ENCODE peak calls at places on chromosomes 3 and 15, in six cellular contexts. One of them, this sample, is unnamed.

GRCh38 chr15:44545934-44546802 is 9.2 kb downstream of the EIF3J start:
- DNase-seq in HFF-Myc: no peak
- DNase-seq in mucosa of descending colon: no peak
- DNase-seq in psoas muscle: no peak
- DNase-seq in neural progenitor cell: no peak
- DNase-seq in GM23248: peak; percentile 82
- DNase-seq in this sample: no peak

GRCh38 chr15:58758141-58758540 is 8.6 kb upstream of the ADAM10 start:
- DNase-seq in HFF-Myc: no peak
- DNase-seq in mucosa of descending colon: no peak
- DNase-seq in psoas muscle: no peak
- DNase-seq in neural progenitor cell: no peak
- DNase-seq in GM23248: peak; percentile 45
- DNase-seq in this sample: no peak

GRCh38 chr3:77038928-77039605 is 832 bp upstream of the ROBO2 start:
- DNase-seq in HFF-Myc: no peak
- DNase-seq in mucosa of descending colon: no peak
- DNase-seq in psoas muscle: no peak
- DNase-seq in neural progenitor cell: peak; percentile 72
- DNase-seq in GM23248: peak; percentile 32
- DNase-seq in this sample: no peak

GRCh38 chr3:33909547-33909946 is 111.1 kb downstream of the PDCD6IP start:
- DNase-seq in HFF-Myc: no peak
- DNase-seq in mucosa of descending colon: no peak
- DNase-seq in psoas muscle: no peak
- DNase-seq in neural progenitor cell: no peak
- DNase-seq in GM23248: no peak
- DNase-seq in this sample: no peak

GRCh38 chr15:75929799-75930565 is 26.3 kb downstream of the FBXO22 start:
- DNase-seq in HFF-Myc: no peak
- DNase-seq in mucosa of descending colon: no peak
- DNase-seq in psoas muscle: no peak
- DNase-seq in neural progenitor cell: no peak
- DNase-seq in GM23248: no peak
- DNase-seq in this sample: no peak

GRCh38 chr15:53962646-53963561 is 15.3 kb upstream of the UNC13C start:
- DNase-seq in HFF-Myc: no peak
- DNase-seq in mucosa of descending colon: peak; percentile 38
- DNase-seq in psoas muscle: peak; percentile 28
- DNase-seq in neural progenitor cell: peak; percentile 33
- DNase-seq in GM23248: peak; percentile 26
- DNase-seq in this sample: peak; percentile 24

GRCh38 chr3:170506556-170506955 is 79.3 kb downstream of the SLC7A14 start:
- DNase-seq in HFF-Myc: no peak
- DNase-seq in mucosa of descending colon: no peak
- DNase-seq in psoas muscle: no peak
- DNase-seq in neural progenitor cell: no peak
- DNase-seq in GM23248: peak; percentile 68
- DNase-seq in this sample: peak; percentile 75

GRCh38 chr15:86061581-86061980 is 18.1 kb upstream of the AGBL1 start:
- DNase-seq in HFF-Myc: no peak
- DNase-seq in mucosa of descending colon: no peak
- DNase-seq in psoas muscle: peak; percentile 59
- DNase-seq in neural progenitor cell: peak; percentile 51
- DNase-seq in GM23248: no peak
- DNase-seq in this sample: no peak

GRCh38 chr3:140420621-140421357 is 257.1 kb upstream of the TRIM42 start:
- DNase-seq in HFF-Myc: peak; percentile 21
- DNase-seq in mucosa of descending colon: no peak
- DNase-seq in psoas muscle: no peak
- DNase-seq in neural progenitor cell: no peak
- DNase-seq in GM23248: peak; percentile 43
- DNase-seq in this sample: no peak

GRCh38 chr3:105284876-105285275 is 81.8 kb upstream of the ALCAM start:
- DNase-seq in HFF-Myc: no peak
- DNase-seq in mucosa of descending colon: no peak
- DNase-seq in psoas muscle: no peak
- DNase-seq in neural progenitor cell: no peak
- DNase-seq in GM23248: peak; percentile 16
- DNase-seq in this sample: no peak

GRCh38 chr3:194225988-194226663 is 90.2 kb downstream of the HES1 start:
- DNase-seq in HFF-Myc: no peak
- DNase-seq in mucosa of descending colon: no peak
- DNase-seq in psoas muscle: no peak
- DNase-seq in neural progenitor cell: no peak
- DNase-seq in GM23248: peak; percentile 33
- DNase-seq in this sample: no peak

GRCh38 chr15:78396976-78397375 is 41.0 kb upstream of the IREB2 start:
- DNase-seq in HFF-Myc: no peak
- DNase-seq in mucosa of descending colon: peak; percentile 82
- DNase-seq in psoas muscle: peak; percentile 52
- DNase-seq in neural progenitor cell: no peak
- DNase-seq in GM23248: peak; percentile 70
- DNase-seq in this sample: peak; percentile 80

GRCh38 chr3:107222927-107223326 is 154.3 kb upstream of the CCDC54 start:
- DNase-seq in HFF-Myc: no peak
- DNase-seq in mucosa of descending colon: no peak
- DNase-seq in psoas muscle: no peak
- DNase-seq in neural progenitor cell: no peak
- DNase-seq in GM23248: peak; percentile 86
- DNase-seq in this sample: no peak

GRCh38 chr15:68775671-68776476 is 44.8 kb downstream of the ANP32A start:
- DNase-seq in HFF-Myc: no peak
- DNase-seq in mucosa of descending colon: peak; percentile 47
- DNase-seq in psoas muscle: peak; percentile 79
- DNase-seq in neural progenitor cell: peak; percentile 26
- DNase-seq in GM23248: peak; percentile 48
- DNase-seq in this sample: no peak

GRCh38 chr3:11638669-11639402 is 4.9 kb downstream of the VGLL4 start:
- DNase-seq in HFF-Myc: no peak
- DNase-seq in mucosa of descending colon: no peak
- DNase-seq in psoas muscle: no peak
- DNase-seq in neural progenitor cell: peak; percentile 50
- DNase-seq in GM23248: peak; percentile 37
- DNase-seq in this sample: no peak

GRCh38 chr3:67083277-67083676 is 85.2 kb downstream of the KBTBD8 start:
- DNase-seq in HFF-Myc: peak; percentile 43
- DNase-seq in mucosa of descending colon: no peak
- DNase-seq in psoas muscle: no peak
- DNase-seq in neural progenitor cell: no peak
- DNase-seq in GM23248: peak; percentile 3
- DNase-seq in this sample: peak; percentile 43

GRCh38 chr15:71639531-71639930 is 170.8 kb upstream of the NR2E3 start:
- DNase-seq in HFF-Myc: no peak
- DNase-seq in mucosa of descending colon: no peak
- DNase-seq in psoas muscle: no peak
- DNase-seq in neural progenitor cell: no peak
- DNase-seq in GM23248: peak; percentile 22
- DNase-seq in this sample: no peak

GRCh38 chr3:116423945-116424344 is 21.3 kb downstream of the LSAMP start:
- DNase-seq in HFF-Myc: no peak
- DNase-seq in mucosa of descending colon: no peak
- DNase-seq in psoas muscle: no peak
- DNase-seq in neural progenitor cell: no peak
- DNase-seq in GM23248: peak; percentile 14
- DNase-seq in this sample: no peak

GRCh38 chr3:120114981-120115380 is 20.7 kb upstream of the GSK3B start:
- DNase-seq in HFF-Myc: no peak
- DNase-seq in mucosa of descending colon: no peak
- DNase-seq in psoas muscle: no peak
- DNase-seq in neural progenitor cell: no peak
- DNase-seq in GM23248: peak; percentile 41
- DNase-seq in this sample: no peak

GRCh38 chr15:90478981-90479481 is 50.7 kb upstream of the CRTC3 start:
- DNase-seq in HFF-Myc: no peak
- DNase-seq in mucosa of descending colon: no peak
- DNase-seq in psoas muscle: no peak
- DNase-seq in neural progenitor cell: no peak
- DNase-seq in GM23248: no peak
- DNase-seq in this sample: peak; percentile 90

GRCh38 chr3:133643611-133644010 is 18.1 kb downstream of the TOPBP1 start:
- DNase-seq in HFF-Myc: no peak
- DNase-seq in mucosa of descending colon: no peak
- DNase-seq in psoas muscle: no peak
- DNase-seq in neural progenitor cell: no peak
- DNase-seq in GM23248: no peak
- DNase-seq in this sample: no peak

GRCh38 chr3:46930945-46931403 is 45.6 kb downstream of the CCDC12 start:
- DNase-seq in HFF-Myc: no peak
- DNase-seq in mucosa of descending colon: peak; percentile 16
- DNase-seq in psoas muscle: no peak
- DNase-seq in neural progenitor cell: no peak
- DNase-seq in GM23248: no peak
- DNase-seq in this sample: no peak

GRCh38 chr3:24773798-24774197 is 279.1 kb upstream of the THRB start:
- DNase-seq in HFF-Myc: peak; percentile 37
- DNase-seq in mucosa of descending colon: peak; percentile 49
- DNase-seq in psoas muscle: peak; percentile 22
- DNase-seq in neural progenitor cell: peak; percentile 85
- DNase-seq in GM23248: peak; percentile 68
- DNase-seq in this sample: peak; percentile 40

DNA sequence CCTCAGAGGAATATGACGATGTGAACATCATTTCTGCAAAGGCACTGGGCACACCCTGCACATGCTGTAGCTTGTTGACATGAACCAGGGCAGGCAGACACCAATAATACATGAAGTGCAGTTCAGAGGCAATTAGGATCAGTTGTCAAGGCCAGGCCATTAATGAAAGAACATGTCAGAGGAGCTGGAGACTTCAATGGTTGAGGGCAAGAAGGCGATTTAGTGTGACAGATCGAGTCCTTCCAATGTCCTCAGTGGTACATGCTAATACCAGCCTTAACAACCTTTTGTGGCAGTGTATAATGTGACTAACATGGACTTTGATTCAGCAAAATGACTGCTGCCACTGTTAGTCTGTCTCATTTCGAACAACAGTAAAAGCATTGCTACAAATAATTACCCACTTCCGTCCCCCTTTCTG is 205.2 kb upstream of the NANOGP8 start:
- DNase-seq in HFF-Myc: no peak
- DNase-seq in mucosa of descending colon: no peak
- DNase-seq in psoas muscle: no peak
- DNase-seq in neural progenitor cell: no peak
- DNase-seq in GM23248: no peak
- DNase-seq in this sample: peak; percentile 79
- H3K4me3 ChIP-seq in HFF-Myc: no peak overlapping the region
- H3K4me3 ChIP-seq in mucosa of descending colon: no peak overlapping the region
- H3K4me3 ChIP-seq in psoas muscle: no peak overlapping the region
- H3K4me3 ChIP-seq in neural progenitor cell: no peak overlapping the region
- H3K4me3 ChIP-seq in GM23248: no peak overlapping the region
- H3K4me3 ChIP-seq in this sample: no peak overlapping the region

GRCh38 chr3:150130404-150131100 is 159.9 kb upstream of the PFN2 start:
- DNase-seq in HFF-Myc: no peak
- DNase-seq in mucosa of descending colon: no peak
- DNase-seq in psoas muscle: no peak
- DNase-seq in neural progenitor cell: peak; percentile 20
- DNase-seq in GM23248: no peak
- DNase-seq in this sample: no peak
- H3K4me3 ChIP-seq in HFF-Myc: no peak overlapping the region
- H3K4me3 ChIP-seq in mucosa of descending colon: no peak overlapping the region
- H3K4me3 ChIP-seq in psoas muscle: no peak overlapping the region
- H3K4me3 ChIP-seq in neural progenitor cell: no peak overlapping the region
- H3K4me3 ChIP-seq in GM23248: no peak overlapping the region
- H3K4me3 ChIP-seq in this sample: no peak overlapping the region

GRCh38 chr3:166478356-166478755 is 641.1 kb upstream of the BCHE start:
- DNase-seq in HFF-Myc: no peak
- DNase-seq in mucosa of descending colon: no peak
- DNase-seq in psoas muscle: no peak
- DNase-seq in neural progenitor cell: no peak
- DNase-seq in GM23248: no peak
- DNase-seq in this sample: no peak

GRCh38 chr3:166484470-166484869 is 647.2 kb upstream of the BCHE start:
- DNase-seq in HFF-Myc: no peak
- DNase-seq in mucosa of descending colon: no peak
- DNase-seq in psoas muscle: no peak
- DNase-seq in neural progenitor cell: no peak
- DNase-seq in GM23248: no peak
- DNase-seq in this sample: no peak

GRCh38 chr3:166481340-166481739 is 644.1 kb upstream of the BCHE start:
- DNase-seq in HFF-Myc: no peak
- DNase-seq in mucosa of descending colon: no peak
- DNase-seq in psoas muscle: no peak
- DNase-seq in neural progenitor cell: no peak
- DNase-seq in GM23248: no peak
- DNase-seq in this sample: no peak
- H3K4me3 ChIP-seq in HFF-Myc: no peak overlapping the region
- H3K4me3 ChIP-seq in mucosa of descending colon: no peak overlapping the region
- H3K4me3 ChIP-seq in psoas muscle: no peak overlapping the region
- H3K4me3 ChIP-seq in neural progenitor cell: no peak overlapping the region
- H3K4me3 ChIP-seq in GM23248: no peak overlapping the region
- H3K4me3 ChIP-seq in this sample: no peak overlapping the region

GRCh38 chr15:74205593-74205969 is 3.0 kb upstream of the STRA6 start:
- DNase-seq in HFF-Myc: no peak
- DNase-seq in mucosa of descending colon: no peak
- DNase-seq in psoas muscle: no peak
- DNase-seq in neural progenitor cell: no peak
- DNase-seq in GM23248: no peak
- DNase-seq in this sample: no peak
- H3K4me3 ChIP-seq in HFF-Myc: no peak overlapping the region
- H3K4me3 ChIP-seq in mucosa of descending colon: no peak overlapping the region
- H3K4me3 ChIP-seq in psoas muscle: no peak overlapping the region
- H3K4me3 ChIP-seq in neural progenitor cell: no peak overlapping the region
- H3K4me3 ChIP-seq in GM23248: no peak overlapping the region
- H3K4me3 ChIP-seq in this sample: no peak overlapping the region

GRCh38 chr3:42114130-42114529 is 23.0 kb downstream of the TRAK1 start:
- DNase-seq in HFF-Myc: no peak
- DNase-seq in mucosa of descending colon: no peak
- DNase-seq in psoas muscle: no peak
- DNase-seq in neural progenitor cell: no peak
- DNase-seq in GM23248: no peak
- DNase-seq in this sample: no peak

GRCh38 chr3:42115223-42115622 is 24.1 kb downstream of the TRAK1 start:
- DNase-seq in HFF-Myc: no peak
- DNase-seq in mucosa of descending colon: no peak
- DNase-seq in psoas muscle: peak; percentile 70
- DNase-seq in neural progenitor cell: no peak
- DNase-seq in GM23248: no peak
- DNase-seq in this sample: no peak

GRCh38 chr3:42106646-42107045 is 15.5 kb downstream of the TRAK1 start:
- DNase-seq in HFF-Myc: no peak
- DNase-seq in mucosa of descending colon: no peak
- DNase-seq in psoas muscle: no peak
- DNase-seq in neural progenitor cell: no peak
- DNase-seq in GM23248: no peak
- DNase-seq in this sample: no peak

GRCh38 chr3:42115946-42116345 is 24.8 kb downstream of the TRAK1 start:
- DNase-seq in HFF-Myc: no peak
- DNase-seq in mucosa of descending colon: no peak
- DNase-seq in psoas muscle: no peak
- DNase-seq in neural progenitor cell: no peak
- DNase-seq in GM23248: no peak
- DNase-seq in this sample: no peak

DNA sequence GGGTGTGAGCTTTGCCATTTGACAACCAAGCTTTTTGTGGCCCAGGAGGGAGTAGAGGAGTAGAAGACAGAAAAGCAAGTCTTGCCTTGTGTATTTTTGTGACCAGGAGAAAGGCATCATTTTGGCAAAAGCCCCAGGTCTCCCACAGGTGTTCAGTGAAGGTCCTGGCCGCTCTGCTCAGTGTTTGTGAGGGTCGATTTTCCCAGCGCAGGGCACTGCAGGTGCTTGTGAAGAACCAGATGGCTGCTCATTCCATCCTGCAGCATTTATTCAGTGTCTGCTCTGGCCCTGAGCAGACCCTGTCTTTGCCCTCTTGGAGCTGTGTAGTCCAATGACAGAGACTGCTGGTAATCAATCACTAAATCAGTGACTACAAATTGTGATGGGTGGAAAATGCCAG is 19.5 kb downstream of the TRAK1 start:
- DNase-seq in HFF-Myc: no peak
- DNase-seq in mucosa of descending colon: no peak
- DNase-seq in psoas muscle: no peak
- DNase-seq in neural progenitor cell: no peak
- DNase-seq in GM23248: no peak
- DNase-seq in this sample: no peak
- H3K4me3 ChIP-seq in HFF-Myc: no peak overlapping the region
- H3K4me3 ChIP-seq in mucosa of descending colon: no peak overlapping the region
- H3K4me3 ChIP-seq in psoas muscle: no peak overlapping the region
- H3K4me3 ChIP-seq in neural progenitor cell: no peak overlapping the region
- H3K4me3 ChIP-seq in GM23248: no peak overlapping the region
- H3K4me3 ChIP-seq in this sample: no peak overlapping the region

This sample was measured in small intestine.